ENCODE peak calls at places on chromosome 16, in five cellular contexts. D is GM12865, O is cardiac fibroblast, V is right atrium auricular region, Z is left ventricle myocardium inferior. U is an unnamed sample.

GRCh38 chr16:35146031-35146710 is 1686.8 kb downstream of the TP53TG3F start:
- DNase-seq in D (no peak), O (no peak), V (no peak), Z (no peak), U (no peak)

GRCh38 chr16:83939266-83939856 is 13.7 kb upstream of the OSGIN1 start:
- DNase-seq in D (no peak), O (no peak), V (no peak), Z (no peak), U (no peak)

GRCh38 chr16:79212114-79212791 is 388.3 kb downstream of the MAF start:
- DNase-seq in D (no peak), O (no peak), V (no peak), Z (no peak), U (no peak)

GRCh38 chr16:79307214-79307613 is 293.3 kb downstream of the MAF start:
- DNase-seq in D (no peak), O (no peak), V (peak), Z (peak), U (no peak)

GRCh38 chr16:29991571-29991904 is 3.9 kb downstream of the HIRIP3 start:
- DNase-seq in D (no peak), O (no peak), V (no peak), Z (no peak), U (no peak)

GRCh38 chr16:27424772-27425498 is 23.0 kb downstream of the IL21R start:
- DNase-seq in D (no peak), O (no peak), V (peak), Z (no peak), U (no peak)

GRCh38 chr16:2825899-2826298 is 4.2 kb upstream of the ZG16B start:
- DNase-seq in D (no peak), O (no peak), V (no peak), Z (no peak), U (no peak)

GRCh38 chr16:49280022-49280741 is 1.5 kb downstream of the CBLN1 start:
- DNase-seq in D (no peak), O (no peak), V (no peak), Z (no peak), U (no peak)

GRCh38 chr16:46973457-46974324 is at the start of gene DNAJA2:
- DNase-seq in D (peak), O (peak), V (peak), Z (peak), U (peak)

GRCh38 chr16:2835638-2836493 is 5.8 kb downstream of the ZG16B start:
- DNase-seq in D (no peak), O (peak), V (no peak), Z (no peak), U (peak)

GRCh38 chr16:8959921-8960787 is 3.6 kb downstream of the USP7 start:
- DNase-seq in D (peak), O (peak), V (no peak), Z (no peak), U (no peak)

GRCh38 chr16:72850863-72851262 is 197.1 kb downstream of the ZFHX3 start:
- DNase-seq in D (no peak), O (peak), V (no peak), Z (no peak), U (no peak)

GRCh38 chr16:54654429-54654828 is 276.2 kb upstream of the IRX5 start:
- DNase-seq in D (no peak), O (no peak), V (no peak), Z (no peak), U (no peak)

GRCh38 chr16:79170565-79171242 is 429.8 kb downstream of the MAF start:
- DNase-seq in D (no peak), O (no peak), V (no peak), Z (no peak), U (no peak)

GRCh38 chr16:48330847-48331204 is 54.4 kb downstream of the SIAH1 start:
- DNase-seq in D (no peak), O (no peak), V (no peak), Z (no peak), U (no peak)

GRCh38 chr16:89562939-89563338 is 2.5 kb downstream of the RPL13 start:
- DNase-seq in D (no peak), O (no peak), V (no peak), Z (no peak), U (no peak)

GRCh38 chr16:53912155-53912554 is 208.2 kb downstream of the FTO start:
- DNase-seq in D (peak), O (no peak), V (no peak), Z (no peak), U (no peak)

GRCh38 chr16:84040823-84041391 is 1.7 kb downstream of the SLC38A8 start:
- DNase-seq in D (no peak), O (peak), V (no peak), Z (no peak), U (peak)

GRCh38 chr16:81583893-81584705 is 139.5 kb downstream of the CMIP start:
- DNase-seq in D (no peak), O (peak), V (no peak), Z (no peak), U (no peak)

GRCh38 chr16:27849621-27850020 is 213.9 kb downstream of the GSG1L start:
- DNase-seq in D (no peak), O (no peak), V (no peak), Z (no peak), U (no peak)

GRCh38 chr16:66439051-66439730 is 12.1 kb downstream of the BEAN1 start:
- DNase-seq in D (no peak), O (no peak), V (no peak), Z (no peak), U (no peak)

GRCh38 chr16:4346205-4346781 is 4.8 kb downstream of the PAM16 start:
- DNase-seq in D (no peak), O (no peak), V (no peak), Z (no peak), U (no peak)

GRCh38 chr16:52114414-52114813 is 432.5 kb downstream of the TOX3 start:
- DNase-seq in D (no peak), O (no peak), V (no peak), Z (no peak), U (no peak)

GRCh38 chr16:27369806-27370205 is 32.2 kb upstream of the IL21R start:
- DNase-seq in D (no peak), O (peak), V (no peak), Z (no peak), U (no peak)

GRCh38 chr16:87221633-87222032 is 95.6 kb downstream of the C16orf95 start:
- DNase-seq in D (no peak), O (no peak), V (no peak), Z (no peak), U (no peak)

GRCh38 chr16:1749152-1750117 is 21.9 kb downstream of the NME3 start:
- DNase-seq in D (no peak), O (peak), V (no peak), Z (no peak), U (no peak)

GRCh38 chr16:66380421-66380820 is 13.9 kb downstream of the CDH5 start:
- DNase-seq in D (no peak), O (no peak), V (no peak), Z (no peak), U (no peak)

GRCh38 chr16:66705790-66706505 is 9.4 kb upstream of the CMTM4 start:
- DNase-seq in D (no peak), O (peak), V (no peak), Z (peak), U (no peak)

GRCh38 chr16:19933740-19934139 is 49.1 kb upstream of the GPRC5B start:
- DNase-seq in D (no peak), O (no peak), V (no peak), Z (no peak), U (no peak)

GRCh38 chr16:67211674-67212073 is 12.7 kb downstream of the ELMO3 start:
- DNase-seq in D (no peak), O (no peak), V (no peak), Z (no peak), U (no peak)

GRCh38 chr16:11795887-11796226 is 1.2 kb downstream of the ZC3H7A start:
- DNase-seq in D (no peak), O (no peak), V (no peak), Z (no peak), U (no peak)
- H3K4me3 ChIP-seq in D (peak), O (peak), V (peak), Z (peak), U (peak)

GRCh38 chr16:11635679-11636171 is 32.5 kb upstream of the SNN start:
- DNase-seq in D (no peak), O (no peak), V (no peak), Z (no peak), U (no peak)
- H3K4me3 ChIP-seq in D (no peak), O (no peak), V (no peak), Z (no peak), U (no peak)

GRCh38 chr16:85584192-85584757 is 28.8 kb upstream of the GSE1 start:
- DNase-seq in D (no peak), O (no peak), V (no peak), Z (no peak), U (no peak)
- H3K4me3 ChIP-seq in D (no peak), O (no peak), V (no peak), Z (no peak), U (no peak)

GRCh38 chr16:70801611-70802010 is 653 bp upstream of the VAC14 start:
- DNase-seq in D (no peak), O (no peak), V (no peak), Z (no peak), U (no peak)
- H3K4me3 ChIP-seq in D (no peak), O (no peak), V (no peak), Z (peak), U (no peak)

DNA sequence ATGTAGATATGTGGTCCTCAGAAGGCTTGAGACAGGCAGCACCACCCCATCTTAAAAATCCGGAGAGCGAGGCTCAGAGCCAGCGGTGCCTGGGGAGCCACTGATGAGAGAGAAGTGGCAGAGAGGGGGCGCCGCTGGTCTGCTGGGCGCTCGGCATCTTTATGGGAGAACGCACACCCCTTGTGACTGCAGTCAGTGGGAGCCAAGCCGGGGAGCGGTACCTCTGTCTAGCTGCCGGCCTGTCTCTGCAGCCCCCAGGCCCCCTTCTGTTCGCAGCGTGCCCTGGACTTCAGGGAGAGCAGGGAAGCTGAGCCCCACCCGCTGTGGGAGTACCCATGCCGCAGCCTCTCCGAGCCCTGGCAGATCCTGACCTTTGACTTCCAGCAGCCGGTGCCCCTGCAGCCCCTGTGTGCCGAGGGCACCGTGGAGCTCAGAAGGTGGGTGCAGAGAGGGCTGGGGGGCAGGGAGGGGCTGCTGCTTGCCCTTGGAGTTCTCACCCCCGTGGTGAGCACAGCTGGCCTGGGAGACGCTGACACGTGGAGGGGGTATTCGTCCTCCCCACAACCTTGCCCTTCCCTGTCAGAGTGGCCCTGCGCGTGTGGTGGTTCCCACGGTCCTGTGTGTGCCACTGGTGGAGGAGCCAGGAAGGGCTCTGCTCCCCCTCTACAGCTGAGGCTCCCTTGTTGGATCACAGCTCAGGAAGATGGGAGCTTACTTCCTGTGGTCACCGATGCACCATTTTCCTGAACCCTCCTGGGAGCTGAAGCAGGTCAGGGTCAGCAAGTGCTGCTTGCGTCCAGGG is 44.8 kb downstream of the PRMT7 start:
- DNase-seq in D (peak), O (no peak), V (no peak), Z (no peak), U (no peak)
- H3K4me3 ChIP-seq in D (no peak), O (no peak), V (no peak), Z (no peak), U (no peak)

DNA sequence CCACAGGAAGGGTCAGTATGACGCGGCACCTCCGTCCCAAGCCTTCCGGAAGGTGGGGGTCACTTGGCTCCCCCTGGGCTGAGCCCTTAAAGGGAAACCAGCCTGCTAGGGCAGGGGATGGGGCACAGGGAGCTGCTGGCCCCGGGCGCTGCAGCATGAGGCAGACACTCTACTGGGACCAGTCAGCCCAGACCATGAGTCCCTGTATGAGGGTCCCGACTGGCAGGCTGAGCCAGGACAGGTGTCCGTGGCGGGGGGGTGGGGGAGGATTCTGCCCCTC is 43.4 kb upstream of the ZC3H18 start:
- DNase-seq in D (no peak), O (no peak), V (no peak), Z (no peak), U (no peak)
- H3K4me3 ChIP-seq in D (no peak), O (no peak), V (no peak), Z (no peak), U (no peak)

DNA sequence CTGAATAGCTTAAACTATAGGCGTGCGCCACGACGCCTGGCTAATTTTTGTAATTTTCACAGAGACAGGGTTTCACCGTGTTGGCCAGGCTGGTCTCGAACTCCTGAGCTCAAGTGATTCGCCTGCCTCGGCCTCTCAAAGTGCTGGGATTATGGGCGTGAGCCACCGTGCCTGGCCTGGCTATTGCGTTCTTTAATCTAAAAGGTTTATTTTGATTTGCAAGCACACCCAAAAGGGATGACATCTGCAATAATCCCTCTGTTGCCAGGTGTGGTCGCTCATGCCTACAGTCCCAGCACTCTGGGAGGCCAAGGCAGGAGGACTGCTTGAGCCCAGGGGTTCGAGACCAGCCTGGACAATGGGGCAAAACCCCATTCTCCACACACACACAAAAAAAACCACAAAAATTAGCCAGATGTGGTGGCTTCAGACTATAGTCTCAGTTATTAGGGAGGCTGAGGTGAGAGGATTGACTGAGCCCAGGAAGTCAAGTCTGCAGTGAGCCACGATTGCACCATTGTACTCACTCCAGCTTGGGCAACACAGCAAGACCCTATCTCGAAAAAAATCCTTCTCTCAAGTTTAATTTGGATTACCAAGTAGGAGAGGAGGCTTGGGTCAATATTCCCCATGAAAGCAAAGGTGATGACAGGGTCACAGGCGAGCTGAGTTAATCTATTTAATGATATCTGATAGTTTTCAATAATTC is 144.1 kb downstream of the PARN start:
- DNase-seq in D (no peak), O (no peak), V (no peak), Z (no peak), U (no peak)
- H3K4me3 ChIP-seq in D (no peak), O (no peak), V (no peak), Z (peak), U (no peak)

GRCh38 chr16:65120811-65121721 is 797 bp downstream of the CDH11 start:
- DNase-seq in D (no peak), O (peak), V (no peak), Z (peak), U (no peak)
- H3K4me3 ChIP-seq in D (no peak), O (peak), V (peak), Z (peak), U (peak)

DNA sequence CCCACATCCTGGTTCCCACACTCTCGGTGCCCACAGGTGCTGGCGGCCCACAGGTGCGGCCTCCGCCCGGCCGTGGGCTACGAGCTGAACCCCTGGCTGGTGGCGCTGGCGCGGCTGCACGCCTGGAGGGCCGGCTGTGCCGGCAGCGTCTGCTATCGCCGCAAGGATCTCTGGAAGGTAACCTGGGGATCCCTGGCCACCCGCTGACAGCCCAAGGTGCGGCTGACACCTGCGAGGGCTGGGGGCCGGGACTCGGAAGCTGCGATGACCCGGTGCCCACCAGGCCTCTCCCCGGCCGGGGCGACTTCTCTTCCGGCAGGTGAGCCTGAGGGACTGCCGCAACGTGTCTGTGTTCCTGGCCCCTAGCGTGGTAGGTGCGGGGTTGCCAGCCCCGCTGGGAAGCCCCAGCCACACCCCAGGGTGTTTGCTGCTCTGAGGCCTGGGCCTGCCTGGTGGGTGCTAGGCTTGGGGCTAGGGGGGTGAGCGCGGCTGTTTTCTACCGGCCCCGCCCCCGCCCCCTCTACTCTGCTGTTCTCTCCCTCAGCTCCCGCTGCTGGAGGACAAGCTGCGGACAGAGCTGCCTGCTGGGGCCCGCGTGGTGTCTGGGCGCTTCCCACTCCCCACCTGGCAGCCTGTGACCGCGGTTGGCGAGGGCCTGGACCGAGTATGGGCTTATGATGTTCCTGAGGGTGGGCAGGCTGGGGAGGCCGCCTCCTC is 977 bp downstream of the ANTKMT start:
- DNase-seq in D (no peak), O (no peak), V (no peak), Z (no peak), U (no peak)
- H3K4me3 ChIP-seq in D (peak), O (peak), V (peak), Z (peak), U (peak)

GRCh38 chr16:74774223-74775139 is at the start of gene FA2H:
- DNase-seq in D (peak), O (no peak), V (no peak), Z (peak), U (no peak)

GRCh38 chr16:74776926-74777325 is 2.3 kb upstream of the FA2H start:
- DNase-seq in D (no peak), O (no peak), V (no peak), Z (no peak), U (no peak)

GRCh38 chr16:74778646-74779045 is 4.0 kb upstream of the FA2H start:
- DNase-seq in D (no peak), O (no peak), V (no peak), Z (no peak), U (no peak)

GRCh38 chr16:74773431-74774222 is 993 bp downstream of the FA2H start:
- DNase-seq in D (no peak), O (no peak), V (no peak), Z (no peak), U (no peak)

DNA sequence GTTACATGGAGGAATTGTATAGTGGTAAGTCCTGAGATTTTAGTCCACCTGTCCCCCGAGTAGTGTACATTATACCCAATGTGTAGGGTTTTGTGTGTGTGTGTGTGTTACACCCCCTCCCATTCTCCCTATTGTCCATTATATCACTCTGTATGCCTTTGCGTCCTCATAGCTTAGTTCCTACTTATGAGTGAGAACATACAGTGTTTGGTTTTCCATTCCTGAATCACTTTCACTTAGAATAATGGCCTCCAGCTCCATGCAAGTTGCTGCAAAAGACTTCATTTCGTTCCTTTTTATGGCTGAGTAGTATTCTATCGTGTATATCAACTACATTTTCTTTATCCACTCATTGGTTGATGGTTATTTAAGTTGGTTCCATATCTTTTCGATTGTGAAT is 635 bp upstream of the FA2H start:
- DNase-seq in D (no peak), O (no peak), V (no peak), Z (no peak), U (no peak)
- H3K4me3 ChIP-seq in D (peak), O (no peak), V (no peak), Z (peak), U (no peak)